ENCODE peak calls at places on chromosomes 2 and 18, in seven cellular contexts. A is prostate gland; T is BE2C; L is fibroblast of villous mesenchyme; Z is GM13977; C is GM20000; Q is CD4-positive, alpha-beta T cell. D is an unnamed sample.

GRCh38 chr2:186562209-186562578 is 27.7 kb upstream of the ITGAV start:
- DNase-seq in A (no peak), L (no peak), Z (no peak), C (no peak), Q (no peak), T (no peak), D (no peak)

GRCh38 chr2:232405943-232406510 is 617 bp upstream of the ALPG start:
- DNase-seq in C (no peak), Q (no peak), A (no peak), T (no peak), L (no peak), Z (no peak), D (no peak)

GRCh38 chr2:78431241-78431640 is 594.3 kb upstream of the REG3G start:
- DNase-seq in A (no peak), T (peak), Z (no peak), C (no peak), L (no peak), Q (no peak), D (no peak)

GRCh38 chr18:49186242-49186641 is 235.5 kb upstream of the SMAD7 start:
- DNase-seq in A (no peak), C (no peak), L (no peak), T (no peak), Z (no peak), Q (no peak), D (no peak)

GRCh38 chr2:7773362-7773973 is 856.3 kb downstream of the RNF144A start:
- DNase-seq in A (peak), L (no peak), Z (peak), Q (no peak), T (no peak), C (peak), D (peak)

GRCh38 chr2:232484628-232485332 is 2.9 kb downstream of the ECEL1 start:
- DNase-seq in Q (no peak), Z (no peak), L (no peak), C (no peak), A (no peak), T (no peak), D (no peak)

GRCh38 chr18:79182047-79182713 is 113.0 kb downstream of the ATP9B start:
- DNase-seq in C (no peak), L (no peak), T (no peak), Q (no peak), Z (no peak), A (no peak), D (no peak)

GRCh38 chr18:61949946-61950345 is 57.1 kb upstream of the RNF152 start:
- DNase-seq in A (peak), T (no peak), Z (no peak), C (no peak), L (peak), Q (no peak), D (no peak)

GRCh38 chr2:33085646-33086045 is 138.9 kb downstream of the LTBP1 start:
- DNase-seq in C (no peak), T (no peak), A (no peak), Q (no peak), Z (no peak), L (no peak), D (no peak)

GRCh38 chr2:234292205-234292954 is 204.5 kb downstream of the ARL4C start:
- DNase-seq in A (no peak), C (peak), Z (peak), L (no peak), T (no peak), Q (peak), D (no peak)

GRCh38 chr18:74832999-74833398 is 235.3 kb downstream of the ZNF407 start:
- DNase-seq in T (no peak), C (no peak), L (no peak), Q (no peak), Z (no peak), A (no peak), D (no peak)

GRCh38 chr18:23231340-23232021 is 96.2 kb downstream of the CABLES1 start:
- DNase-seq in L (peak), Q (peak), Z (peak), C (peak), A (no peak), T (no peak), D (peak)

GRCh38 chr18:49717617-49718016 is 95.7 kb downstream of the ACAA2 start:
- DNase-seq in A (no peak), Z (no peak), T (no peak), L (no peak), Q (no peak), C (no peak), D (no peak)

GRCh38 chr18:6731197-6731596 is 1.7 kb downstream of the ARHGAP28 start:
- DNase-seq in A (peak), T (no peak), L (peak), C (no peak), Q (no peak), Z (no peak), D (peak)

GRCh38 chr18:50793641-50794565 is 25.9 kb downstream of the MRO start:
- DNase-seq in T (no peak), C (no peak), Z (no peak), A (no peak), L (no peak), Q (no peak), D (no peak)

GRCh38 chr18:50788284-50788683 is 31.5 kb downstream of the MRO start:
- DNase-seq in Z (no peak), L (no peak), Q (no peak), T (no peak), C (no peak), A (no peak), D (no peak)

GRCh38 chr18:50792885-50793284 is 26.9 kb downstream of the MRO start:
- DNase-seq in T (no peak), Q (no peak), A (no peak), C (no peak), L (no peak), Z (no peak), D (no peak)

GRCh38 chr18:50790956-50791355 is 28.9 kb downstream of the MRO start:
- DNase-seq in T (no peak), Q (no peak), Z (no peak), A (no peak), L (no peak), C (no peak), D (no peak)

GRCh38 chr18:50791599-50792438 is 28.0 kb downstream of the MRO start:
- DNase-seq in T (no peak), L (no peak), Z (no peak), A (no peak), Q (no peak), C (no peak), D (no peak)
- TF ChIP-seq CTCF in T (no peak), L (no peak), Z (no peak), A (no peak), Q (no peak), C (no peak), D (no peak)

GRCh38 chr2:128988974-128989373 is 670.3 kb upstream of the HS6ST1 start:
- DNase-seq in A (no peak), T (no peak), L (no peak), Q (no peak), Z (no peak), C (no peak), D (no peak)
- TF ChIP-seq CTCF in A (no peak), T (no peak), L (no peak), Q (no peak), Z (no peak), C (no peak), D (no peak)

GRCh38 chr18:45014047-45014501 is 333.4 kb downstream of the SETBP1 start:
- DNase-seq in T (no peak), Q (no peak), C (no peak), A (no peak), L (peak), Z (no peak), D (peak)
- TF ChIP-seq CTCF in T (no peak), Q (no peak), C (no peak), A (no peak), L (peak), Z (no peak), D (peak)

GRCh38 chr2:10447300-10448207 is 573 bp downstream of the ODC1 start:
- DNase-seq in T (no peak), Z (peak), L (peak), C (peak), A (peak), Q (no peak), D (peak)
- TF ChIP-seq CTCF in T (no peak), Z (no peak), L (peak), C (no peak), A (no peak), Q (no peak), D (no peak)

DNA sequence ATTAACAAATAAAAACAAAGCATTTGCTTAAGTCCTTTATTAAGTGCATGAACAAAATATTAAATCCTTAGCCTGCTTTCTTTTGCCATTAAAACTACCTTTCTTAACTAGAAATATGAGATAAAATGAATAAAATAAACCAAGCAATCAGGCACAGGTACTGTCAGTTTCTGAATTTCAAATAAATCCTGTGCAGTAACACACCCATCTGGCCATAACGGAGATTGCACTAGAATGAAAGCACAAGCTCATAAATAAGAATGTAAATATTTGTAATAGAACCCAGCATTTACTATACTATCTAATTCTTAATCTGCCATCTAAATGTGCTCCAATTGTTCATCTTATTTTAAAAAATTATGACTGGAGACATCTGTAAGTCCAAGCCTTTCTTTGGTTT is 31.9 kb downstream of the PRKRA start:
- DNase-seq in A (peak), Z (peak), L (peak), Q (no peak), T (no peak), C (no peak), D (peak)
- TF ChIP-seq CTCF in A (peak), Z (peak), L (peak), Q (peak), T (peak), C (no peak), D (peak)

D was measured in foreskin fibroblast.